ENCODE peak calls at places on chromosomes 7 and 10, in six cellular contexts. D, G, Z, M, O and S are unnamed samples.

GRCh38 chr10:125039354-125039769 is 97.4 kb downstream of the ZRANB1 start:
- DNase-seq in D (no peak), G (no peak), Z (no peak), M (no peak), O (no peak), S (no peak)

GRCh38 chr7:90931996-90932912 is 332.0 kb upstream of the FZD1 start:
- DNase-seq in D (no peak), G (peak), Z (no peak), M (no peak), O (peak), S (no peak)

GRCh38 chr7:106110885-106111670 is 1.0 kb downstream of the SYPL1 start:
- DNase-seq in D (no peak), G (peak), Z (no peak), M (no peak), O (no peak), S (no peak)

GRCh38 chr7:143040209-143040710 is 11.9 kb upstream of the OR6V1 start:
- DNase-seq in D (no peak), G (no peak), Z (no peak), M (no peak), O (no peak), S (no peak)

GRCh38 chr10:3881622-3882021 is 96.6 kb upstream of the KLF6 start:
- DNase-seq in D (no peak), G (no peak), Z (no peak), M (no peak), O (no peak), S (no peak)

GRCh38 chr7:129401968-129402860 is 32.0 kb upstream of the STRIP2 start:
- DNase-seq in D (no peak), G (no peak), Z (no peak), M (no peak), O (no peak), S (no peak)

GRCh38 chr10:4596951-4597350 is 229.1 kb upstream of the AKR1E2 start:
- DNase-seq in D (no peak), G (no peak), Z (no peak), M (no peak), O (no peak), S (no peak)

GRCh38 chr7:94391716-94392390 is 2.8 kb upstream of the COL1A2 start:
- DNase-seq in D (peak), G (no peak), Z (no peak), M (peak), O (no peak), S (no peak)

GRCh38 chr10:117503170-117503885 is 39.2 kb upstream of the EMX2 start:
- DNase-seq in D (no peak), G (no peak), Z (peak), M (peak), O (no peak), S (no peak)

GRCh38 chr10:113471241-113471996 is 81.4 kb upstream of the HABP2 start:
- DNase-seq in D (no peak), G (no peak), Z (no peak), M (no peak), O (no peak), S (no peak)

GRCh38 chr7:25262586-25262985 is 34.3 kb upstream of the NPVF start:
- DNase-seq in D (no peak), G (no peak), Z (no peak), M (no peak), O (no peak), S (no peak)

GRCh38 chr10:4095171-4095570 is 310.2 kb upstream of the KLF6 start:
- DNase-seq in D (no peak), G (no peak), Z (no peak), M (no peak), O (no peak), S (no peak)

GRCh38 chr10:16183989-16184643 is 252.7 kb upstream of the PTER start:
- DNase-seq in D (no peak), G (no peak), Z (no peak), M (no peak), O (no peak), S (no peak)

GRCh38 chr10:68333058-68333395 is 299 bp upstream of the PBLD start:
- DNase-seq in D (no peak), G (no peak), Z (no peak), M (no peak), O (no peak), S (no peak)

GRCh38 chr7:20514364-20514763 is 101.1 kb upstream of the ABCB5 start:
- DNase-seq in D (peak), G (peak), Z (no peak), M (no peak), O (no peak), S (no peak)

GRCh38 chr10:5737352-5737751 is 52.7 kb downstream of the TASOR2 start:
- DNase-seq in D (no peak), G (no peak), Z (no peak), M (peak), O (no peak), S (no peak)

GRCh38 chr7:25964483-25964961 is 187.5 kb upstream of the NFE2L3 start:
- DNase-seq in D (no peak), G (no peak), Z (no peak), M (no peak), O (no peak), S (no peak)

GRCh38 chr10:36443233-36443632 is 682.2 kb upstream of the ANKRD30A start:
- DNase-seq in D (no peak), G (no peak), Z (no peak), M (no peak), O (no peak), S (no peak)

GRCh38 chr7:12322287-12322902 is 81.3 kb downstream of the VWDE start:
- DNase-seq in D (no peak), G (no peak), Z (no peak), M (no peak), O (no peak), S (no peak)

GRCh38 chr7:982511-983181 is at the start of gene CYP2W1:
- DNase-seq in D (no peak), G (no peak), Z (no peak), M (no peak), O (no peak), S (no peak)

GRCh38 chr7:108094933-108095710 is 35.0 kb downstream of the LAMB4 start:
- DNase-seq in D (peak), G (peak), Z (no peak), M (no peak), O (no peak), S (no peak)

GRCh38 chr10:4533626-4534025 is 292.4 kb upstream of the AKR1E2 start:
- DNase-seq in D (no peak), G (no peak), Z (no peak), M (no peak), O (no peak), S (no peak)

GRCh38 chr10:117662790-117663540 is 120.4 kb downstream of the EMX2 start:
- DNase-seq in D (no peak), G (no peak), Z (peak), M (no peak), O (no peak), S (no peak)

GRCh38 chr7:125661-126060 is 66.7 kb upstream of the FAM20C start:
- DNase-seq in D (no peak), G (no peak), Z (peak), M (no peak), O (no peak), S (no peak)

GRCh38 chr7:155404976-155405375 is 53.0 kb upstream of the EN2 start:
- DNase-seq in D (no peak), G (no peak), Z (no peak), M (no peak), O (no peak), S (no peak)

GRCh38 chr7:88072715-88073055 is 138.6 kb downstream of the ADAM22 start:
- DNase-seq in D (no peak), G (no peak), Z (no peak), M (no peak), O (no peak), S (no peak)

GRCh38 chr10:116038259-116038658 is 234.7 kb downstream of the GFRA1 start:
- DNase-seq in D (peak), G (no peak), Z (peak), M (no peak), O (no peak), S (no peak)